ENCODE peak calls at places on chromosomes 13 and 19, in six cellular contexts. T is A549, V is mucosa of descending colon, D is pancreas, Y is brain microvascular endothelial cell, S is A673. B is an unnamed sample.

GRCh38 chr13:109454167-109454917 is 332.0 kb downstream of the IRS2 start:
- DNase-seq in T (no peak), V (no peak), D (no peak), Y (no peak), S (no peak), B (no peak)

GRCh38 chr19:46896076-46896794 is 35.4 kb downstream of the ARHGAP35 start:
- DNase-seq in T (no peak), V (no peak), D (peak), Y (no peak), S (no peak), B (no peak)

GRCh38 chr13:97359181-97360057 is 74.5 kb upstream of the RAP2A start:
- DNase-seq in T (peak), V (no peak), D (no peak), Y (peak), S (peak), B (peak)

GRCh38 chr13:50713849-50714248 is 129.6 kb downstream of the DLEU7 start:
- DNase-seq in T (no peak), V (no peak), D (no peak), Y (peak), S (no peak), B (no peak)

GRCh38 chr19:743168-743687 is 7.7 kb upstream of the MISP start:
- DNase-seq in T (no peak), V (peak), D (no peak), Y (no peak), S (no peak), B (no peak)

GRCh38 chr19:33376423-33376822 is 2.9 kb downstream of the CEBPG start:
- DNase-seq in T (peak), V (peak), D (peak), Y (peak), S (no peak), B (peak)

GRCh38 chr19:37313335-37313627 is 57.6 kb upstream of the ZNF527 start:
- DNase-seq in T (no peak), V (no peak), D (no peak), Y (no peak), S (no peak), B (no peak)

GRCh38 chr19:6417713-6418561 is 6.7 kb downstream of the KHSRP start:
- DNase-seq in T (no peak), V (peak), D (no peak), Y (no peak), S (no peak), B (no peak)

GRCh38 chr19:8045872-8046568 is 6.5 kb upstream of the CCL25 start:
- DNase-seq in T (no peak), V (no peak), D (no peak), Y (no peak), S (no peak), B (no peak)

GRCh38 chr13:32669030-32669646 is 82.9 kb downstream of the PDS5B start:
- DNase-seq in T (peak), V (no peak), D (no peak), Y (peak), S (peak), B (no peak)

GRCh38 chr13:73708393-73708985 is 425.7 kb downstream of the KLF12 start:
- DNase-seq in T (peak), V (no peak), D (peak), Y (peak), S (peak), B (no peak)

GRCh38 chr19:58325623-58326022 is 1.2 kb upstream of the ZSCAN22 start:
- DNase-seq in T (no peak), V (no peak), D (no peak), Y (peak), S (no peak), B (no peak)

GRCh38 chr19:56269348-56269747 is 3.2 kb upstream of the EDDM13 start:
- DNase-seq in T (no peak), V (no peak), D (no peak), Y (no peak), S (no peak), B (no peak)

GRCh38 chr13:113855012-113855921 is 8.6 kb downstream of the GAS6 start:
- DNase-seq in T (no peak), V (peak), D (no peak), Y (no peak), S (no peak), B (no peak)

GRCh38 chr13:113853518-113854237 is 10.2 kb downstream of the GAS6 start:
- DNase-seq in T (no peak), V (no peak), D (no peak), Y (no peak), S (no peak), B (no peak)

GRCh38 chr13:113852536-113853517 is 11.0 kb downstream of the GAS6 start:
- DNase-seq in T (no peak), V (no peak), D (no peak), Y (no peak), S (no peak), B (no peak)

GRCh38 chr13:113855931-113856715 is 7.8 kb downstream of the GAS6 start:
- DNase-seq in T (no peak), V (no peak), D (no peak), Y (no peak), S (no peak), B (no peak)

DNA sequence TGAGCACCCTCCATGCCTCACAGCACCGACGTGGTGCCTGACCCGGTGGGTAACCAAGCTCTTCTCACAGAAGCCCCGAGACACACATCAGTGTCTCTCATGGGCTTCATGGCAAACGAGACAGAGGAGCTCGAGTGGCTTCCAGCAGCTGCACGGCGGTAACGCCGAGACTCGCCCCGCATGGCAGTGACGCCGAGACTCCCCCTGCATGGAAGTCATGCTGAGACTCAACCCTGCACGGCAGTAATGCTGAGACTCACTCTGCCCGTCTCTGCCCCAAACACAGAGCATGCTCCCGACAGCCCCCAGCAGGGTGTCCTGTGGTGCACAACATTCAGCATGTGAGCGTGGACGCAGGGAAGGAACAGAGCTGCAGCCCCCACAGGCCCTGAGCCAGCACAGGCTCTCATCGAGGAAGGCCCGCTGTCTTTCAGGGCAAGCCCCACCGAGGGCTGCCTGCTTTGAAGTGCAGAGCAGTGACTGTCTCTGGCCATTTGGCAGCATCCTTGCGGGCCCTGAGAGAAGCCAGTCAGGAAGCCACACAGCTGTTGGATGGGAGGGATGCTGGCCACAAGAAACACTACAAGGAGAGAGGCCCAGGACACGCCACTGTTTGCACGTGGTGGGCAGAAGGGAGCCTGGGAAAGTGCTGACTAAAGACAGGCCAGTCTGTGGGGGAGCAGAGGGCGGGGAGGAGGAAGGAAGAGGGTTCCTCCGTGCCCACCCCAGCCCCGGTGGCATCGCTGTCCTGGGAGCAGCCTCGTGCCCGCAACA is 9.5 kb downstream of the GAS6 start:
- DNase-seq in T (no peak), V (peak), D (no peak), Y (no peak), S (no peak), B (no peak)
- TF ChIP-seq CTCF in T (no peak), V (no peak), D (no peak), Y (no peak), S (no peak), B (no peak)

DNA sequence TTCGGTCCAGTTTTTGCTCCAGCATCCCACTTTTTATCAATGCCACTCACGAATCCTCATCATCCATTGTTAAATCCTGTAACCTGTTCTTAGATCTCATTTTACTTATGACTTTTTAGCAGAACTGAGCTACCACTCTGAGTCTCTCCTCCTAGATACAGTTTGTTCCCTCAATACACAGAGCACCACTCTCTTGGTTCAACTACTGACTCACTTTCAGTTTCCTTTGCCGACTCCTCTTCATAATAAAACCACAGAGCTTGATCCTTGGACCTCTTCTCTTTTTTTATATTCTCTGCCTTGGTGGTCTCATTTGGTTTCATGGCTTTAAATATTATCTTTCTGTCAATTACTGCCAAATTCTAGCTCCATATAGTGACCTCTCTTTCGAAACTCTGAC is 150.3 kb downstream of the SLITRK5 start:
- DNase-seq in T (no peak), V (no peak), D (no peak), Y (no peak), S (no peak), B (no peak)
- H3K4me3 ChIP-seq in T (no peak), V (no peak), D (no peak), Y (no peak), S (no peak), B (no peak)

GRCh38 chr13:36453518-36453917 is 21.2 kb downstream of the CCNA1 start:
- DNase-seq in T (no peak), V (no peak), D (no peak), Y (no peak), S (peak), B (no peak)
- TF ChIP-seq CTCF in T (no peak), V (no peak), D (no peak), Y (peak), S (peak), B (peak)

DNA sequence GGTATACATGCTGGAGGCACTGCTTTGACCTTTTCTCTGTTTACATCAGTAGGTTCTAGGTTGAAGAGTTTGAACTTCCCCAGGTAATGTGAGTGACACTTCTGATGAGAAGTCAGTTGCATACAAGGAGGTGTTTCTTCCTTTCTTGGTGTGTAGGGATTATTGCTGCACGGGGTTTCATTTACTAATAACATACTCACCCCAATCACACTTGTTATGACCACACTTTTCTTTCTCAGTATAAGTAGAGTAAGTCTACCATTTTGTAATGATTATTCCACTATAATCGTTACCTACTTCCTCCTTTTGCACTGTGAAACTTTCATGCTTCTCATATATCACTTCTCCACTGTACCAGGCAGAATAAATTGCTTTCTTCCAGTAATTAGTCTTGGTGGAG is 138.0 kb downstream of the TNFSF13B start:
- DNase-seq in T (no peak), V (no peak), D (no peak), Y (no peak), S (no peak), B (no peak)
- H3K4me3 ChIP-seq in T (no peak), V (no peak), D (no peak), Y (no peak), S (no peak), B (no peak)

GRCh38 chr19:18773682-18774081 is 17.4 kb downstream of the COMP start:
- DNase-seq in T (no peak), V (no peak), D (no peak), Y (no peak), S (no peak), B (no peak)

GRCh38 chr19:18770663-18771327 is 20.3 kb downstream of the COMP start:
- DNase-seq in T (no peak), V (no peak), D (no peak), Y (no peak), S (no peak), B (no peak)

GRCh38 chr19:18772620-18773587 is 18.2 kb downstream of the COMP start:
- DNase-seq in T (no peak), V (no peak), D (no peak), Y (no peak), S (no peak), B (peak)

GRCh38 chr19:18769989-18770528 is 21.0 kb downstream of the COMP start:
- DNase-seq in T (no peak), V (no peak), D (no peak), Y (no peak), S (no peak), B (no peak)

GRCh38 chr19:18771328-18772242 is 19.5 kb downstream of the COMP start:
- DNase-seq in T (no peak), V (no peak), D (no peak), Y (no peak), S (peak), B (no peak)
- TF ChIP-seq CTCF in T (no peak), V (no peak), D (no peak), Y (peak), S (peak), B (no peak)